ENCODE peak calls at places on chromosomes 12 and 14, in nine cellular contexts. C is iPS-NIHi11; O is DMS79; J is astrocyte of the hippocampus; E is activated gamma-delta T cell treated with Interleukin-2 at 50 U/mL for 16 hours; B is HEK293T; K is NCI-H524; P is AG20443; Z is stimulated activated CD8-positive, alpha-beta memory T cell treated with anti-CD3 and anti-CD28 coated beads, Interleukin-12 subunit alpha, Interleukin-12 subunit beta, amount 100 ng/mL, for 4 hours. U is an unnamed sample.

GRCh38 chr12:52821826-52822660 is 8.1 kb upstream of the KRT4 start:
- DNase-seq in P (peak), O (no peak), B (no peak), K (no peak), C (no peak), Z (no peak), J (peak), E (no peak), U (no peak)

GRCh38 chr14:29216316-29216715 is 449.7 kb downstream of the FOXG1 start:
- DNase-seq in C (no peak), B (no peak), O (peak), Z (no peak), J (no peak), E (no peak), P (no peak), K (no peak), U (no peak)

GRCh38 chr14:101635238-101636080 is 74.2 kb downstream of the DIO3 start:
- DNase-seq in E (no peak), B (no peak), O (no peak), C (no peak), Z (no peak), K (no peak), P (no peak), J (no peak), U (no peak)

GRCh38 chr14:61933021-61933420 is 170.8 kb downstream of the SNAPC1 start:
- DNase-seq in C (no peak), K (no peak), Z (no peak), B (no peak), J (no peak), O (no peak), P (no peak), E (no peak), U (no peak)

GRCh38 chr14:95045836-95046430 is 111.4 kb downstream of the DICER1 start:
- DNase-seq in J (no peak), O (no peak), Z (no peak), E (no peak), B (no peak), K (no peak), C (no peak), P (no peak), U (no peak)

GRCh38 chr14:79583738-79584405 is 627.4 kb downstream of the DIO2 start:
- DNase-seq in K (no peak), C (no peak), O (no peak), Z (no peak), E (no peak), P (peak), J (peak), B (no peak), U (peak)

GRCh38 chr12:6773662-6774351 is 1.5 kb downstream of the LAG3 start:
- DNase-seq in C (peak), Z (peak), O (no peak), K (no peak), E (no peak), P (no peak), J (peak), B (no peak), U (no peak)

GRCh38 chr12:50127546-50127945 is 15.5 kb downstream of the COX14 start:
- DNase-seq in C (no peak), B (no peak), J (no peak), O (peak), E (no peak), P (no peak), K (no peak), Z (no peak), U (no peak)

GRCh38 chr12:103572312-103572711 is 14.8 kb upstream of the STAB2 start:
- DNase-seq in O (no peak), Z (no peak), K (no peak), B (no peak), J (no peak), C (no peak), P (no peak), E (no peak), U (no peak)

U was measured in fibroblast of lung.